ENCODE peak calls at places on chromosomes 2 and 18, in five cellular contexts. M is spleen; U is Panc1; J is fibroblast of lung; Z is CD8-positive, alpha-beta T cell. D is an unnamed sample.

GRCh38 chr2:121478996-121479735 is 51.5 kb upstream of the RNU4ATAC start:
- DNase-seq in U (no peak), J (peak), M (no peak), Z (no peak), D (no peak)

GRCh38 chr18:50072146-50072545 is 122.8 kb downstream of the MYO5B start:
- DNase-seq in M (no peak), U (no peak), J (no peak), Z (no peak), D (no peak)

GRCh38 chr2:227687189-227687588 is 20.6 kb downstream of the SCYGR5 start:
- DNase-seq in U (no peak), J (no peak), Z (no peak), M (no peak), D (no peak)

GRCh38 chr2:188776634-188777033 is 197.5 kb upstream of the COL3A1 start:
- DNase-seq in J (peak), Z (no peak), U (no peak), M (no peak), D (no peak)

GRCh38 chr2:163039266-163039665 is 200.7 kb upstream of the KCNH7 start:
- DNase-seq in J (no peak), M (no peak), U (no peak), Z (no peak), D (no peak)

GRCh38 chr2:204850576-204850975 is 305.3 kb downstream of the PARD3B start:
- DNase-seq in J (no peak), Z (no peak), U (no peak), M (no peak), D (no peak)

GRCh38 chr2:20444113-20444992 is 2.5 kb upstream of the RHOB start:
- DNase-seq in J (peak), U (no peak), M (no peak), Z (no peak), D (no peak)

GRCh38 chr2:238668426-238668825 is 179.5 kb upstream of the TWIST2 start:
- DNase-seq in J (no peak), M (no peak), U (no peak), Z (no peak), D (no peak)

GRCh38 chr2:37832590-37833197 is 92.4 kb upstream of the RMDN2 start:
- DNase-seq in J (peak), M (peak), Z (peak), U (peak), D (peak)

GRCh38 chr2:55000335-55000734 is 49.9 kb downstream of the RTN4 start:
- DNase-seq in M (no peak), J (no peak), Z (no peak), U (no peak), D (no peak)

GRCh38 chr2:58497189-58497588 is 256.1 kb upstream of the FANCL start:
- DNase-seq in Z (no peak), U (no peak), M (no peak), J (no peak), D (peak)

GRCh38 chr2:190678444-190679162 is 29.7 kb downstream of the NAB1 start:
- DNase-seq in J (no peak), Z (no peak), U (no peak), M (no peak), D (no peak)

GRCh38 chr2:42895134-42895795 is 102.9 kb upstream of the HAAO start:
- DNase-seq in U (no peak), J (no peak), Z (no peak), M (no peak), D (no peak)

GRCh38 chr2:56117764-56118163 is 66.0 kb upstream of the CCDC85A start:
- DNase-seq in M (no peak), J (no peak), U (no peak), Z (no peak), D (no peak)

GRCh38 chr2:196592912-196593881 is 46.3 kb upstream of the CCDC150 start:
- DNase-seq in U (no peak), M (peak), Z (no peak), J (peak), D (no peak)

GRCh38 chr18:31430554-31430953 is 17.0 kb upstream of the DSG3 start:
- DNase-seq in Z (no peak), J (no peak), U (no peak), M (no peak), D (no peak)

GRCh38 chr2:141899740-141900139 is 231.1 kb downstream of the LRP1B start:
- DNase-seq in U (no peak), J (no peak), M (no peak), Z (no peak), D (no peak)

GRCh38 chr2:229591611-229592010 is 122.7 kb downstream of the DNER start:
- DNase-seq in J (no peak), Z (no peak), M (no peak), U (no peak), D (no peak)

GRCh38 chr2:127081826-127082633 is 24.9 kb downstream of the BIN1 start:
- DNase-seq in Z (peak), M (peak), U (no peak), J (peak), D (no peak)

GRCh38 chr18:51655327-51655698 is 457.8 kb upstream of the MEX3C start:
- DNase-seq in Z (no peak), M (no peak), J (no peak), U (no peak), D (no peak)

GRCh38 chr2:239000500-239001073 is 152.7 kb downstream of the TWIST2 start:
- DNase-seq in M (peak), J (no peak), U (no peak), Z (no peak), D (no peak)

GRCh38 chr2:219954331-219954730 is 326.9 kb downstream of the SLC4A3 start:
- DNase-seq in U (no peak), J (peak), M (no peak), Z (no peak), D (no peak)

GRCh38 chr2:217822296-217823252 is 180.2 kb downstream of the TNS1 start:
- DNase-seq in M (no peak), J (no peak), Z (no peak), U (no peak), D (no peak)

GRCh38 chr2:215755651-215756350 is 257.6 kb downstream of the MREG start:
- DNase-seq in M (no peak), J (no peak), U (no peak), Z (no peak), D (no peak)

GRCh38 chr2:29322011-29322410 is 206.8 kb downstream of the CLIP4 start:
- DNase-seq in Z (no peak), J (no peak), U (no peak), M (no peak), D (no peak)

GRCh38 chr18:58087928-58088722 is 44.1 kb downstream of the NEDD4L start:
- DNase-seq in M (no peak), J (peak), Z (no peak), U (peak), D (no peak)

GRCh38 chr2:73897934-73898333 is 5.1 kb downstream of the ACTG2 start:
- DNase-seq in Z (no peak), J (no peak), U (no peak), M (no peak), D (no peak)
- H3K4me3 ChIP-seq in Z (no peak), J (no peak), U (no peak), M (no peak), D (no peak)

DNA sequence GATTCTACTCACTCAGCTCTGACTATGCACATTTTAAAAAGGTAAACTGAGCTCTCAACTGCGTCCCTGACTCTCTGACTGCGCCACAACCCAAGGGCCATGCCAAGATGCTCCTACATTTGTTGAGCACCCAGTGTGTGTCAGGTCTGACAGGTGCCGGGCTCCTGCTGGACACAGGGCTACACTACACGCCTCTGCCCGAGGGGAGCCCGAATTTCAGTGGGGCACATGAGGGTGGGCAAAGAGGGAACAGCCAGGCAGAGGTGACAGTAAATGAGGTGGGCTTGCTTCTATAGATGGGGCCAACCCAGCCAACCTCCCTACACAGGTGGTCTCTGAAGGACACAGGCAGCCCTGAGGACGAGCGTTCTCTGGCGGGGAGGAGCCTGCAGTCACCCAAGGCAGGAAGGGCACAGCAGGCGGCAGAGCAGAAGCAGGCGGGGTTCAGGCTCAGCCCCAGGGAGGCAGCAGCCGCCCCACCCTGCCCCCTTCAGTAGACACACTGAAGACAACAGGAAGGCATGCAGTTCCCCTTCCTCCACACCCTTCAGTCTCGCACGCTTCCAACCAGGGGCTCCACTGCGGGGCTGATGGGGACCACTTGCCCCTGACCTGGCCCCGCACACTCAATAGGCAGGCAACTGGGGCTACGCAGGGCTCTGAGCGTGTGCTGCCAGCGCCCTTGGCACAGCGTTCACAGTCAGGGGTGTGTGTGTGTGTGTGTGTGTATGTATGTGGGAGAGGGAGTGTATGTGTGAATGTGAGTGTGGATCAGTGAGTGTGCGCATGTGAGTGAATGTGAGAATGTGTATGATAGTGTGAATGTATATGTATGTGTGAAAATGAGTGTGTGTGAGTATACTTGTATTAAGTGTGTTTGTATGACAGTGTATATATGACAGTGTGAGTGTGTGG is 98.4 kb downstream of the UXS1 start:
- DNase-seq in M (peak), U (no peak), Z (peak), J (no peak), D (no peak)
- TF ChIP-seq CTCF in M (no peak), U (no peak), Z (peak), J (no peak), D (peak)

DNA sequence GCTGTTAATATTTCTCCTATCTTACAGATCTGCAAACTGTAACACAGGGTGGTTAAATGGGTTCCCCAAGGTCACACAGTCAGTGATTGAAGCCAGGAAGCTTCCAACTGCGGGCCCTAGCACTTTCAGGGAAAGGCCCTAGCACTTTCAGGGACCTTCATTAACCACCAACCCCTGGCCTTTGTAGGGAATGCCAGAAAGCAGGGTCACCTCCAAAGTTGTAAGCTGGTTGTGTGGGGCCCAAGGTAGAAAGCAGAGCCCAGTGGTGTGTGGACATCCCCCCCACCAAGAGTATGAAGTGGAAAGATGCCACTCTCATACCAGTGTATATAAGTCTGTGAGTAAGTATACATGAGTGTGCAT is 4.4 kb downstream of the DLX2 start:
- DNase-seq in J (no peak), U (no peak), M (no peak), Z (no peak), D (no peak)
- H3K4me3 ChIP-seq in J (peak), U (peak), M (no peak), Z (no peak), D (no peak)

GRCh38 chr2:113978524-113979171 is 88.8 kb downstream of the ACTR3 start:
- DNase-seq in M (no peak), J (no peak), U (no peak), Z (no peak), D (peak)

GRCh38 chr2:113979172-113980128 is 89.6 kb downstream of the ACTR3 start:
- DNase-seq in U (peak), J (no peak), M (peak), Z (no peak), D (no peak)

GRCh38 chr2:113976277-113976928 is 86.5 kb downstream of the ACTR3 start:
- DNase-seq in Z (no peak), M (no peak), J (no peak), U (no peak), D (no peak)

GRCh38 chr2:113977060-113977659 is 87.3 kb downstream of the ACTR3 start:
- DNase-seq in M (no peak), J (no peak), U (no peak), Z (no peak), D (no peak)

DNA sequence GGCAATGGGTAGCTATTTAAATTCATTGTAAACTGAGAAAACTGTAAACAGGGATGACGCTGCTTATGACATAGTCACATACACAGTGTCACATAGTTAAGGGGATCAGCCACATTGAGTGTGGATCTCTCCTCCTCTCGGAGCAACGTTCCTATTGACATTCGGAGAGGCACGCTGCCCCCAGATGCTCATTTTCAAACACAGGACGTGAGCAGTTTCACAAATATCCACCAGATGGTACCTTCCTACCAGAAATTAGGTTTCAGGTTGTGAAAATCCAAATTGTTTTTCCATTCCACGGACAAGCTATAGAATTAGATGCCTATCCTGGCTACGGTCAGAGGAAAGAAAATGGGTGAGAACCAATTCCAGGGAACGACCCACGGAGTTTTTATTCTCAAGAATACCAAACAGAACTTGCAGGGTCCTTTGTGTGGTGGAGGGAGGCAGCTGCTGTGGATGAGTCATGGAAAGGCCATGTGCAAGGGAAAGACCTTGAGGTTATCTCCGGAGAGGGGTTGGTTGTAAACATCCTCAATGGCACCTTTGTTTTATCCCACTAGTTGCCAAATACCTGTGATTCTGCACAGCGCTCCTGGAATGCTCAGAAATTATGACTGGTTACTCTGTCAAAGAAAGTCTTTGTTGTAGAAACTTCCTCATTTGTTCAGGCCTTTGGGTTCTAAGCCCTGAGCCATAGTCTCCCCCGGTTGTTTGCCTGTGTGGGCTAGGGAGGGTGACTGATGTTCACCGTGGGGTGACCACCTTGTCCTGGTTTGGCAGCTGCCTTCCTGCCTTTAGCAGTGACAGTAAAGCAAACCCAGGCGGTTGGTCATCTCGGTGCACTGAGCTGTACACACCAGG is 88.0 kb downstream of the ACTR3 start:
- DNase-seq in M (no peak), Z (no peak), J (peak), U (no peak), D (peak)
- TF ChIP-seq CTCF in M (no peak), Z (no peak), J (peak), U (peak), D (peak)

GRCh38 chr2:233350708-233351107 is 3.6 kb upstream of the DGKD start:
- DNase-seq in M (no peak), Z (no peak), J (peak), U (peak), D (peak)
- H3K4me3 ChIP-seq in M (no peak), Z (no peak), J (no peak), U (no peak), D (no peak)

DNA sequence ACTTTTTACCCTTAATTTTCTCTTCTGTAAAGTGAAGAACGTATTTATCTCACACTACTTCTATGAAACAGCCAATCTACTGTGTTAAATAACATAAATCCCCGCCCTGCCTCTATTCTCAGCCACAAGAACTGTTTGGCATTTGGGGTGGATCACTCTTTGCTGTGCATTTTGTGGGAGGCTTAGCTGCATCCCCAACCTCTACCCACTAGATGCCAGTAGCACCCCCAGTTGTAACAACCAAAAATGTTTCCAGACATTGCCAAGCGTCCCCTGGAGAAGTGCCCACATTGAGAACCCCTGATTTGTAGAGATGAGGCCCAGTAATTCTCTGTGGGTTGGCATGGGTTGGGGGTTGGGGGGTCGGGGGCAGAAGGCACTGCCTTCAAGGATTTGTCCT is 94.7 kb upstream of the BOD1L2 start:
- DNase-seq in Z (no peak), U (no peak), J (no peak), M (no peak), D (no peak)
- TF ChIP-seq CTCF in Z (no peak), U (no peak), J (no peak), M (no peak), D (peak)

DNA sequence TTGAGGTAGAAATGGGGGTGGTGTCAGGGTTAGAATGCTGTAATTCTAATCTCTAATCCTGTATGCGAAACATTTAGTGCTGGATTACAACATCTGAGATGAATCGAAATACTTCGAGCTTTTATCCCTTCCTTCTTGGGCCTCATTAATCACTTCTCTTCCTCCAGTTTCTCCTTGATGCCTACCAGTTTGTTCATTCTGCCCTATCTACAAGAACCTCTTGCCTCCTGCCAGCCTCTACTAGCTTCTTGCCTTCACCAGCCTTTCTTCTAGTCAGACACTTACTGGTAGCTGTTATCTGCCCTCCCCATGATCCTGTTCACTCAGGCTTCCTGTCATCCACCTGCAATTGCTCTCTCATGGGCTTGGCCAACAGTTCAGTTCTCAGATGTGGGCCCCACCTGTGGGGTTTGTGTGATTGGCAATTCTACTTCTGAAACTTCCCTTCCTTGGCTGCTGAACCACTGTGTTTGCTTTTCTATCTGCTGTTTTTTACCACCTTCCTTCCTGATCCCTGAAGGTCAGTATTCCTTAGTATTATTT is 15.4 kb upstream of the FARP2 start:
- DNase-seq in U (no peak), Z (no peak), J (no peak), M (no peak), D (no peak)
- H3K4me3 ChIP-seq in U (no peak), Z (no peak), J (no peak), M (no peak), D (no peak)

GRCh38 chr2:105451571-105452140 is 52.8 kb upstream of the FHL2 start:
- DNase-seq in J (no peak), U (no peak), Z (no peak), M (no peak), D (no peak)

GRCh38 chr2:105455488-105455991 is 56.7 kb upstream of the FHL2 start:
- DNase-seq in M (no peak), Z (no peak), J (peak), U (peak), D (peak)

GRCh38 chr2:105458076-105458475 is 59.2 kb upstream of the FHL2 start:
- DNase-seq in M (no peak), J (no peak), Z (no peak), U (no peak), D (no peak)

GRCh38 chr2:105450495-105450894 is 51.6 kb upstream of the FHL2 start:
- DNase-seq in U (no peak), J (no peak), Z (no peak), M (no peak), D (no peak)

GRCh38 chr2:105454801-105455485 is 56.1 kb upstream of the FHL2 start:
- DNase-seq in Z (no peak), M (no peak), J (peak), U (peak), D (peak)
- TF ChIP-seq CTCF in Z (no peak), M (no peak), J (peak), U (peak), D (peak)

DNA sequence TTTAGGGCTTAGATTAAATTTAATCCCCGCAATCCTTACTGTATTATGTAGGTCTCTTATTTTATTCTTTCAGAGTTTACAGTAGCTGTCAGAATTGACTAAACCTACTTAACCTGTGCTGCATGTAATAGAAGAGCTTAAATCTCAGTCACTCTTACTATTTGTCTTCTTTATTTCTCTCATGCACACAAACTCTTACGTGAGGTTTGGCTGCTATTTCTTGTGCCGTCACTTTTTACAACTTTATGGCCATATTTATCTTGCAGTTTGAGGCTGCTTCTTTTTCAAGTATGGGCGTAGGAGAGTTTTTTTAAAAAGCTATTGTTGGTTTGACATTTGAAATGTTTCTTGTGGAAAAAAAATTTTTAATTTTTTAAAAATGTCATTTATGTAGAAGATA is 12.0 kb downstream of the DNAJC10 start:
- DNase-seq in J (no peak), M (no peak), Z (no peak), U (no peak), D (no peak)
- H3K4me3 ChIP-seq in J (no peak), M (no peak), Z (no peak), U (no peak), D (no peak)